ENCODE peak calls at places on chromosomes 16 and 17, in four cellular contexts. K is sigmoid colon, U is ovary, V is heart left ventricle. A is an unnamed sample. For H3K27me3, the result is how much of the 10 kb centered on the place peaks cover.

GRCh38 chr17:47895254-47895855 is 681 bp upstream of the SP2 start:
- DNase-seq in K (no peak), U (no peak), V (peak), A (peak)

GRCh38 chr17:82840431-82840831 is 609 bp upstream of the ZNF750 start:
- DNase-seq in K (peak), U (no peak), V (no peak), A (peak)

GRCh38 chr16:31705371-31705770 is 168.2 kb upstream of the ZNF267 start:
- DNase-seq in K (no peak), U (no peak), V (no peak), A (no peak)

GRCh38 chr16:46822270-46822669 is 8.7 kb downstream of the C16orf87 start:
- DNase-seq in K (no peak), U (no peak), V (no peak), A (no peak)

GRCh38 chr17:38873646-38874380 is 4.0 kb downstream of the LASP1 start:
- DNase-seq in K (no peak), U (no peak), V (no peak), A (no peak)

GRCh38 chr17:70034158-70034557 is 40.9 kb upstream of the KCNJ16 start:
- DNase-seq in K (no peak), U (no peak), V (no peak), A (no peak)

GRCh38 chr16:65106792-65107191 is 15.1 kb downstream of the CDH11 start:
- DNase-seq in K (no peak), U (no peak), V (no peak), A (no peak)

GRCh38 chr17:62627219-62627903 is at the start of gene MRC2:
- DNase-seq in K (peak), U (peak), V (peak), A (no peak)

GRCh38 chr17:80195671-80196529 is 24.2 kb downstream of the SGSH start:
- DNase-seq in K (no peak), U (no peak), V (no peak), A (peak)

GRCh38 chr17:47717845-47718621 is 15.0 kb upstream of the TBX21 start:
- DNase-seq in K (no peak), U (no peak), V (no peak), A (no peak)

GRCh38 chr17:2828396-2829038 is 32.3 kb downstream of the RAP1GAP2 start:
- DNase-seq in K (peak), U (peak), V (peak), A (peak)

GRCh38 chr16:66065869-66066403 is 300.6 kb upstream of the CDH5 start:
- DNase-seq in K (no peak), U (no peak), V (peak), A (no peak)

GRCh38 chr17:68820476-68820824 is 134.7 kb downstream of the ABCA8 start:
- DNase-seq in K (no peak), U (no peak), V (no peak), A (no peak)

GRCh38 chr17:48239603-48239995 is 132.0 kb downstream of the SNX11 start:
- DNase-seq in K (no peak), U (no peak), V (no peak), A (no peak)

GRCh38 chr17:2957631-2958286 is 105.6 kb downstream of the OR1D5 start:
- DNase-seq in K (peak), U (no peak), V (no peak), A (no peak)

GRCh38 chr17:75250009-75250471 is 11.4 kb downstream of the GGA3 start:
- DNase-seq in K (no peak), U (no peak), V (no peak), A (no peak)

GRCh38 chr16:78693496-78693895 is 594.0 kb downstream of the WWOX start:
- DNase-seq in K (no peak), U (no peak), V (no peak), A (no peak)

GRCh38 chr17:17545984-17546383 is 45.5 kb downstream of the PEMT start:
- DNase-seq in K (no peak), U (no peak), V (no peak), A (no peak)

GRCh38 chr16:4016648-4017047 is 99.6 kb downstream of the ADCY9 start:
- DNase-seq in K (no peak), U (no peak), V (no peak), A (no peak)

GRCh38 chr16:46896314-46896968 is 12.3 kb downstream of the GPT2 start:
- DNase-seq in K (no peak), U (peak), V (peak), A (no peak)

GRCh38 chr17:12256380-12256995 is 235.8 kb downstream of the MAP2K4 start:
- DNase-seq in K (peak), U (peak), V (peak), A (peak)

GRCh38 chr17:75091855-75092327 is 4.1 kb downstream of the SLC16A5 start:
- DNase-seq in K (no peak), U (no peak), V (no peak), A (no peak)

GRCh38 chr17:39177256-39177655 is 11.3 kb upstream of the ARL5C start:
- DNase-seq in K (no peak), U (no peak), V (no peak), A (peak)

GRCh38 chr17:42429726-42430464 is 6.8 kb upstream of the CAVIN1 start:
- DNase-seq in K (no peak), U (no peak), V (no peak), A (no peak)

GRCh38 chr17:82702161-82702932 is 3.8 kb upstream of the RAB40B start:
- DNase-seq in K (no peak), U (no peak), V (no peak), A (no peak)

GRCh38 chr16:88681709-88682451 is 4.4 kb downstream of the SNAI3 start:
- DNase-seq in K (no peak), U (no peak), V (peak), A (no peak)

DNA sequence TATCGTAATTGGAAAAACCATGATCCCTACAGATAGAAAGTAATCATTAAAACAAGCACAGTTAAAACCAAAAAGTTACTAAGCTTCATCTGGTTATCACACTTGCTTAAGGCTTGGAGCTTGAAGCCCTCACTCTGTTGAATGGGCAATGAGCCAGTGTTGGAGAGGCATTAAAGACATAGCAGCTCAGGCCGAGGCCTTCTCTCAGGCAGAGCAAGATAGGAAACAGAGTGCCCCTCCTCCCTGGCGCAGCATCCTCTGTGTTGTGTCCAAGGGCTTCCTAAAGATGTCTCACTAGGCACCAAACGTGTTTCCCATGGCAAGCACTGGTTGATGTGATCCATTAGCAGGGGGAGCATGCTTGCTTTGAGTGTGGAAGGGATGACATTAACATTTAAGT is 34.9 kb upstream of the LGALS9 start:
- DNase-seq in K (no peak), U (no peak), V (no peak), A (no peak)
- H3K4me3 ChIP-seq in K (no peak), U (no peak), V (no peak), A (no peak)

GRCh38 chr16:86388976-86389375 is 121.4 kb upstream of the FOXF1 start:
- DNase-seq in K (no peak), U (no peak), V (no peak), A (no peak)
- H3K27me3 ChIP-seq in K (under half), U (under half), V (under half), A (under half)

DNA sequence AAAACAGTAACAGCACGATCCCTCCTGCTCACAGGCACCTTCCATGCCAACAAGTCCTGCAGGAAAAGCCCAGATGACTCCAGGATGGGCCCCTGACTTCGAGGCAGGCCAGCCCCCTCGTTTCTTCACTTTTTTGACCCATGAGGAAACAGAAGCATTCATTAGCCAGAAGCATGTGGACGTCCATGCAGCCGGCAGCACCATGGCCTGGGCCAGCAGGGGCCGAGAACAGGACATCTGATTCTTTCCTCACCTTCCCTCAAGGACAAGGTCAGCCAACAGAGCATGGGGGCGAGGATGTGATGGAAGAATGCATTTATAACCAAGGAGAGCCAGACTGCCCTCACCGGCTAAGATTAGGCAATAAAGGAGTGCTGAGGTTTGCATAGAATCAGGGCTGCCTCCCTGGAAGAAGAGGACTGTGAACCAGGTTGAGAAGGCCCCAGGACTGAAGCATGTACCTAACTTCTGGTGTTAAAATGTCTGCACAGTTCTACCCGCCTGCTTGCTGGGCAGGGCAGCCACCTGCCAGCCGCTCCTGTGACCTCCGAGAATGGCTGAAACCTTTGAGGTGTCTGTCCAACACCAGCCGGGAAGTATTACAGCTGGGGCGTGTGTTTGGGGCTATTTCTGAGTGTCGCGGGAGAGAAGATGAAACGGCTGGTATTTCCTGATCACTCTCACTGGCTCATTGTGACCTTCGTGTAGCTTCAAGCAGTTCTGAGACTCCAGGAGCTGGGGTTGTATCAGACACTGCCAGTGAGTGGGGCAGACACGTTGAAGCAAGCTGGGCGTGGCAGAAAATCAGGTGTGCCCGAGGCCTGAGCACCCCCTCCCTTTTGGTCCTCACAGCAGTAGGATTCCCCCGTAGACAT is 94.0 kb upstream of the TNRC6C start:
- DNase-seq in K (no peak), U (no peak), V (no peak), A (no peak)
- TF ChIP-seq CTCF in K (no peak), U (no peak), V (no peak), A (no peak)

GRCh38 chr16:30472328-30472942 is at the start of gene ITGAL:
- DNase-seq in K (peak), U (no peak), V (peak), A (no peak)
- H3K4me3 ChIP-seq in K (no peak), U (no peak), V (peak), A (no peak)

DNA sequence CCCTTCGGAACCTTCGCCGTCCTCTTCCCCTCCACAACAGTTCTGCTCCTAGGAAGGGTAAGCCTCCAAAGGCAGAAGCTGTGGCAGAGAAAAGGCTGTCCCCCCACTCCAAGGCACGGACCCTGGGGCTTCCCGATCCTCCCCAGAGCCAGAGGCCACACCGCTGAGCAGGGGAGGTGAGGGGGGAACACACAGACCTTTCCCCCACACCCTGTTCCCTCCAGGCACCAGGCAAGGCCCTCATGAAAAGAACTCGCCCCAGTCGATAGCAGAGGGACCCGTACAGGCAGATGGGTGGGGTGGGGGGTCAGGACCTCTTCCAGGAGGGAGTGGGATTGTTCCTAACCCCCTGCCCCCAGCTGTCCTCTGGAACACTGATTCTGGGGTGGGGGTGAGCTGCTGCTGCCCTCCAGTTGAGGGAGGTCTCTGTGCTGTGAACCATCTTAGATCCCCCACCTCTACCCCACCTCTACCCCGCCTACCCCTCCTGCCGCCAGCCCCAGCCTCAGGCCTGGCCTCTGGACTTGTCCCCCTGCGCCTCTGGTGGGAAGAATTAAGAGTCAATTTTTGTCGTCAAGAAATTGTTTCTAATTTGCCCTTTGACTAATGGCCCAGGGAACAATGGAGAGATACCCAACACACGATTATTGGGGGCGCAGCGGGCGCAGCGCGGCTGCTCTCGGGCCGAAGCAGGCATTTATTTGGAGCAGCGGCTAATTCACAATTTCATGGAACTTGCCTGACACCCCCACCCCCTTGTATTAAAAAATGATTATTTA is 4.6 kb upstream of the BAHCC1 start:
- DNase-seq in K (no peak), U (no peak), V (no peak), A (no peak)
- H3K27me3 ChIP-seq in K (under half), U (under half), V (under half), A (half or more)

DNA sequence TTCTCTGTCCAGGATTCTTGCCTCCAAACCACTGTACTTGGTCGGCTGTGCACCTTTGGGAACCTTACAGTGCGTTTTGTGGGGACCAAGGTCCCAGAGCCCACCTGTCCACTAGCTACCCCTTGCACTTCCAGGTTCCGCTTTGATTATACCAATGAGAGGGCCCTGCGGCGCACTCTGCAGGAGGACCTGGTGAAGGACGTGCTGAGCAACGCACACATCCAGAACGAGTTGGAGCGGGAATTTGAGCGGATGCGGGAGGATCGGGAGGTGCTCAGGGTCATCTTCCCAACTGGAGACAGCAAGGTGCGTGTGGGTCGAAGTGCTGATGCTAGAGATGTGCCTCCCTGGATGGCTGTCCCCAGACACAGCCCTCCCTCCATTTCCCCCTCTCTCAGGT is 18.8 kb downstream of the POLR2A start:
- DNase-seq in K (peak), U (no peak), V (no peak), A (no peak)
- TF ChIP-seq CTCF in K (no peak), U (no peak), V (no peak), A (peak)

GRCh38 chr16:3001316-3001715 is 11.4 kb upstream of the CLDN9 start:
- DNase-seq in K (no peak), U (no peak), V (no peak), A (peak)

GRCh38 chr16:3004781-3005284 is 7.9 kb upstream of the CLDN9 start:
- DNase-seq in K (no peak), U (no peak), V (no peak), A (peak)

GRCh38 chr16:3000540-3000939 is 12.2 kb upstream of the CLDN9 start:
- DNase-seq in K (no peak), U (no peak), V (no peak), A (no peak)

GRCh38 chr16:3004319-3004718 is 8.4 kb upstream of the CLDN9 start:
- DNase-seq in K (no peak), U (no peak), V (no peak), A (no peak)

DNA sequence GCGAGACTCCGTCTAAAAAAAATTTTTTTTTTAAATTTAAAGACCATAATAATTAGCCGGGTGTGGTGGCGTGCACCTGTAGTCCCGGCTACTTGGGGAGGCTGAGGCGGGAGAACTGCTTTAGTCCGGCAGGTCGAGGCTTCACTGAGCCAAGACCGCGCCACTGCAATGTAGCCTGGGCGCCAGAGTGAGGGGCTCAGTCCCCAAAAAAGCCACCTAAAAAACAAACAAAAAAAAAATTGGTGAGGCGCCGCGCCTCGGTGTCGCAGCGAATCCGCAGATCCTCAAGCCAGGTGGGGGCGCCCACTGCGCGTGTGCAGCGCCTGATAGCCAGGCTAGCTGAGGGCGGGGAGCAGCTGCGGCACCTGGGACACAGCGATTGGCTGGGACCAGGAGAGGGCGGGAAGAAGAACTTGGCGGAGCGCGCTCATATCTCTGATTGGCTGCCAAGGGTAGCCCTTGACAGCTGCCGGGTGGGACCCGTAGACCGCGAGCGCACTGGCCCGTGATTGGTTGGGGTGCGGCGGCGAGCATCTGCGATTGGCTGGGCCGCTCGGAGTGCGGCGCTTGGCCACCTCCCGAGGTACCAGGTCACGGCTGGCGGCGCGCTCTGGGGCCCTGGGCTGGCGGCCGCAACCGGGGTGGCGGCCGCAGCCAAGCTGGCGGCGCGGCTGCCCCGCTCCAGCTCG is 9.0 kb upstream of the CLDN9 start:
- DNase-seq in K (peak), U (peak), V (peak), A (peak)
- H3K4me3 ChIP-seq in K (no peak), U (no peak), V (peak), A (no peak)

GRCh38 chr16:73140944-73141343 is 93.0 kb upstream of the ZFHX3 start:
- DNase-seq in K (no peak), U (no peak), V (no peak), A (no peak)
- H3K27me3 ChIP-seq in K (under half), U (under half), V (under half), A (under half)

DNA sequence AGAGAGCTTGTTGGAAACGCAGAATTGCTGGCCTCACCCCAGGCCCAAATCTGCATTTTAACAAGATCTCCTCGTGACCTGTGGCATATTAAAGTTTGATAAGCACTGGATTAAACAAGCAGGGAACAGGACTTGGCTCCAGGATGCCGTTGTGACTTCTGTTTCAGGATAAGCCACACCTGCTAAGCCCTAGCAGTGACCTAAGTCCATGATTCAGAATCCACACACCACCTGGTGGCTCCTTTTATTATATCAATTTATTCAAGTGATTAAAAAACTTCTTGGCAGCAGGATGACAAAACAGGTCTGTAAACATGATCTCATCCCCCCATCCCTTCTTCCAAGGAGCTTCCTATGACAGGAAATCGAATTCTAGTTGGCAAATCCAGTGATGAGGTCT is 9.1 kb downstream of the NAGPA start:
- DNase-seq in K (no peak), U (no peak), V (no peak), A (peak)
- TF ChIP-seq CTCF in K (peak), U (no peak), V (no peak), A (peak)

A was measured in WERI-Rb-1.